ENCODE peak calls at places on chromosome 14, in six cellular contexts. I is neural crest cell, Y is cardiac fibroblast, J is AG04450, Q is PC-3, H is neural progenitor cell. S is an unnamed sample.
A peak's percentile ranks its signal among the peaks of the same experiment; 100 is the strongest.

GRCh38 chr14:63773504-63773903 is 45.6 kb upstream of the SGPP1 start:
- DNase-seq in I (no peak), Y (no peak), J (no peak), Q (no peak), H (no peak), S (peak; percentile 63)

GRCh38 chr14:87049886-87050820 is 942.8 kb downstream of the GALC start:
- DNase-seq in I (peak; percentile 21), Y (peak; percentile 1), J (peak; percentile 3), Q (peak; percentile 60), H (peak; percentile 46), S (peak; percentile 81)

GRCh38 chr14:90815817-90816662 is at the start of gene TTC7B:
- DNase-seq in I (peak; percentile 42), Y (no peak), J (no peak), Q (peak; percentile 50), H (peak; percentile 86), S (peak; percentile 18)

GRCh38 chr14:104473244-104473565 is 106.4 kb upstream of the C14orf180 start:
- DNase-seq in I (no peak), Y (no peak), J (no peak), Q (no peak), H (peak; percentile 63), S (no peak)

GRCh38 chr14:70536830-70537229 is 2.0 kb upstream of the ADAM20 start:
- DNase-seq in I (no peak), Y (no peak), J (no peak), Q (no peak), H (no peak), S (no peak)

GRCh38 chr14:22509751-22510300 is 79.2 kb downstream of the DAD1 start:
- DNase-seq in I (no peak), Y (no peak), J (no peak), Q (no peak), H (peak; percentile 19), S (no peak)

GRCh38 chr14:88568196-88568595 is 5.4 kb downstream of the ZC3H14 start:
- DNase-seq in I (no peak), Y (no peak), J (no peak), Q (no peak), H (no peak), S (no peak)

GRCh38 chr14:104145826-104146642 is 7.6 kb downstream of the KIF26A start:
- DNase-seq in I (no peak), Y (no peak), J (no peak), Q (no peak), H (no peak), S (no peak)

GRCh38 chr14:29216774-29217232 is 450.2 kb downstream of the FOXG1 start:
- DNase-seq in I (no peak), Y (peak; percentile 10), J (no peak), Q (peak; percentile 85), H (no peak), S (no peak)

GRCh38 chr14:90299408-90299807 is 32.3 kb downstream of the NRDE2 start:
- DNase-seq in I (no peak), Y (no peak), J (no peak), Q (no peak), H (no peak), S (no peak)

GRCh38 chr14:105774001-105774400 is 247.6 kb downstream of the TMEM121 start:
- DNase-seq in I (no peak), Y (no peak), J (no peak), Q (peak; percentile 2), H (no peak), S (no peak)

GRCh38 chr14:60277605-60278190 is 28.7 kb downstream of the PPM1A start:
- DNase-seq in I (no peak), Y (no peak), J (no peak), Q (no peak), H (no peak), S (no peak)

GRCh38 chr14:101174980-101175606 is 271.6 kb upstream of the RTL1 start:
- DNase-seq in I (no peak), Y (no peak), J (no peak), Q (no peak), H (no peak), S (peak; percentile 47)

GRCh38 chr14:61780125-61780524 is 17.9 kb downstream of the SNAPC1 start:
- DNase-seq in I (no peak), Y (no peak), J (no peak), Q (no peak), H (no peak), S (no peak)

DNA sequence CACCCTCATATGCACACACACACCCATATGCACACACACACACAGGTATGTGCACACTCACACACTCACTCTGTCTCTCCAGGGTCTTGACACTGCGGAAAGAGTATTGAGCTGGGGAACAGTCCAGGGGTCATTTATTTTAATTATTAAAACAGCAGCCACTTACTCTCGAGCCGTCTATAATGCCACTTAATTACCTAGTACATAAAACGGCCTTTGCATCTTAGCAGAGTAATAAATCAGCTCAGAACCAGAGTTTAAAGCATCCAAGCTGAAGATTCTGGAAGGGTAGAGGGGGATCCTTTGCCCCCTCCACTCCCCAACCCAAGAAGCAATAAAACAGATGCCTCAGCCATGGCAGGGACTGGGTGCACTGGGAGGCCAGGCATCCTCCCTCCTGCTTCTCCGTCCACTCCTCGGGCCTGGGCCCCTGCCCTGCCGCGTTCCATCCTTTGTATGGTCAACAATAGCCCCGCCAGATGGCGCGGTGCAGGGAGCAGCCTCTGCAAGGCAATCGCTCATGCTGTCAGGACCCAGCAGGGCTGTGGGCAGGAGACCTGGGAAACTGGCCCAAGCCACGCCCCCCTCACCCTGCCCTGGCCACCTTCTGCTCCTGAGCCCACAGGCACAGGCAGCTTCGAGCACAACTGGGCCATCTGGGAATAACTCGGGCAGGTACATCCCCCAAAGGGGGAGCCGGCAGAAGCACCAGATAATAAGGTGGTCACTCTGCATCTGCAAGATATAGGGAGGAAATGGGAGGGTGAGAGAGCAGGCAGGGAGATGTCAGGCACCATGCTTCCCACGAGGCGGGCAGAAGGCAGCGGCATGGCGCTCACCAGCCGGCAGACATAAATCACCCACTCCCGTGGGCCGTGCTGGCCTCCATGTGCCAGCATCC is 40.9 kb downstream of the CCDC85C start:
- DNase-seq in I (peak; percentile 82), Y (peak; percentile 38), J (peak; percentile 39), Q (peak; percentile 87), H (peak; percentile 97), S (peak; percentile 85)
- TF ChIP-seq CTCF in I (peak; percentile 61), Y (peak; percentile 18), J (peak; percentile 61), Q (peak; percentile 77), H (peak; percentile 51), S (peak; percentile 30)

GRCh38 chr14:35213869-35214387 is 78.3 kb upstream of the PSMA6 start:
- DNase-seq in I (no peak), Y (peak; percentile 65), J (no peak), Q (peak; percentile 70), H (no peak), S (peak; percentile 71)

GRCh38 chr14:35213143-35213788 is 78.9 kb upstream of the PSMA6 start:
- DNase-seq in I (no peak), Y (no peak), J (no peak), Q (no peak), H (no peak), S (peak; percentile 4)

GRCh38 chr14:35212471-35213142 is 79.6 kb upstream of the PSMA6 start:
- DNase-seq in I (no peak), Y (no peak), J (no peak), Q (no peak), H (no peak), S (no peak)

GRCh38 chr14:35218963-35219362 is 73.2 kb upstream of the PSMA6 start:
- DNase-seq in I (no peak), Y (no peak), J (no peak), Q (no peak), H (no peak), S (no peak)

DNA sequence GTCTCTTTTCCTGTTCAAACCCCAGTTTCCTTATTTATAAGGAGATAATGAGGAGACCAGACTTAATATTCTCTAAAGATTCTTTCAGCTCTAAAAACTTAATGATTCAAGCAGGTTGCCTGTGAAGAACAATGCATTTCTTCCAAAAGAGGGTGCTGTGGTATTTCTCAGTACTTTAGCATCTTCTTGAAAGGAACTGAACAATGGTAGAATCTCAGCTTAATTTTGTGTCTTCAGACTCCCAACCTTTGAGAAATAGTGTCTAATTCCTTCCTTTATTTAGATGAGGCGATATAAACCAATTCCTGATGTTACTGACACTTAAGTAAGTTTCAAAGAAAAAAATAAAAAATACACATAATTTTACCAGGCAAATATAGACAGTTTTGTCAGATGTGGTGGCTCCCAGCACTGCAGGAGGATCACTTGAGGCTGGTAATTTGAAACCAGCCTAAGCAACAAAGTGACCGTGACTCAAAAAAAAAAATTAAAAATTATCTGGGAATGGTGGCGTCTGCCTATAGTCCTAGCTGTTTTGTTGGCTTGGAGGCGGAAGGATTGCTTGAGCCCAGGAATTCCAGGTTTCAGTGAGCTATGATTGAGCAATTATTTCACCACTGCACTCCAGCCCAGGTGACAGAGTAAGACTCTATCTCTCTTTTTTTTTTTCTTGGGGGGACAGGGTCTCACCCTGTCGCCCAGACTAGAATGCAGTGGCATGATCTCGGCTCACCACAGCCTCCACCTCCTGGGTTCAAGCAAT is 76.9 kb upstream of the PSMA6 start:
- DNase-seq in I (no peak), Y (peak; percentile 84), J (peak; percentile 34), Q (peak; percentile 63), H (peak; percentile 50), S (peak; percentile 61)
- TF ChIP-seq CTCF in I (peak; percentile 64), Y (peak; percentile 42), J (peak; percentile 72), Q (peak; percentile 73), H (peak; percentile 61), S (peak; percentile 24)

DNA sequence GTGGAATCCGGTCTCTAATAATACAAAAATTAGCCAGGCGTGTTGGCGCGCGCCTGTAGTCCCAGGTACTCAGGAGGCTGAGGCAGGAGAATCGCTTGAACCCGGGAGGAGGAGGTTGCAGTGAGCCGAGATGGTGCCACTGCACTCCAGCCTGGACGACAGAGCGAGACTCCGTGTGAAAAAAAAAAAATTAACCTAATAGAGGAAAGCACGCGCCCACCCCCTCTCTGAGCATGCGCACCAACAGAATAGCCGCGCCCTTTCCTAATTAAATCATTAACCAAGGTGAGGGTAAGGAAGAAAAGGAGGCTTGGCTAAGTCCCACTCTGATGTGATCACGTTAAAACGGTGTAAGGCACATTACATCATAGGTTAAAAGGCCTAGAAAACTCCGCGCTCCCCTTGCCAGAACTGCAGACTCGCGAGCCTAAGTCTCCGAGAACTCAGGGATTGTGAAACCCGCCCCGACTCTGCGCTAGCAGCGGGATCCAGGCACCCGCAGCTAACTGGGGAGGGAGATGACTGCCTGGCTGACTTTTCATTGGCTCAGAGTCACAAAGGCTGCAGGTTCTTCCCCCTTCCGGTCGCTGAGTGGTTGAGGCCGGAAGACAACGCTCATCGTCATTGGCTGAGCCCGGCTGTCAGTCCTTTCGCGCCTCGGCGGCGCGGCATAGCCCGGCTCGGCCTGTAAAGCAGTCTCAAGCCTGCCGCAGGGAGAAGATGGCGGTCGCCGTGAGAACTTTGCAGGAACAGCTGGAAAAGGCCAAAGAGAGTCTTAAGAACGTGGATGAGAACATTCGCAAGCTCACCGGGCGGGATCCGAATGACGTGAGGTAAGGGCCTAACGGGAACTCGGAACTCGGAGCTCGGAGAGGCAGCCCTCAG is at the start of gene PNN:
- DNase-seq in I (peak; percentile 88), Y (peak; percentile 100), J (peak; percentile 99), Q (peak; percentile 99), H (peak; percentile 99), S (peak; percentile 99)
- TF ChIP-seq CTCF in I (no peak), Y (no peak), J (no peak), Q (no peak), H (no peak), S (no peak)

DNA sequence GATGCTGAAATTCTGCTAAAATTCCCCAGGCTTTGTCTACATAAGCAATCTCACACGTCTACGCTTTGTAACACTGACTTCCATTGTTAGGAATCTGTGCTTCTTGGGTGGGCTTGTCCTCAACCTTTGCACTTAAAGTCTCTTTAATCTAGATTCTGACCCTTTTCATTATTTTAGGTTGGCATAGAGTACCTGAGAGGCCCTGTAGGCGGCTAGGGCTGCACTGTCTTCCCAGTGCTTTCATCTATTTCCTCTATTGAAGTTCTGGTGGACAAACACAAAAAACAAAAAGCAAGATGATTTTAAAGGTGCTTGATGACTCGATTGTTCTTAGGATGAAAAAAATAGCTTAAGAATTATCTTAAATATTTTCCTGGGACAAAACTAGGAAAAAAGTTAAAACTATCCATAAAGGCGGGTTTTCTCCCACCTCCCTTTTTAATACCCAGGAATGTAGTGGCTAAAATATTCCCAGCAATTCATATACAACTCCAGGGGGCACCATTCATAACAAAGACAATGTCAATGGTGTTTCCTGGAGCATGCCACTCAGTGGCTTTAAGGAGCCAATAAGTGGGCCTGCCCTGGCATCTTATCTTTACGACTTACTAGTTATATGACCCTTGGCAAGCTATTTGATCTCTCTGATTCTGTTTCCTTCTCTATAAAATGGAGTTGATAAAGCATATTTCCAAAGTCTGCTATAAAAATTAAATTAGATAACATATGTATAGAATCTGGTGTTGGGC is 197.5 kb downstream of the STXBP6 start:
- DNase-seq in I (no peak), Y (no peak), J (no peak), Q (no peak), H (peak; percentile 15), S (no peak)
- TF ChIP-seq CTCF in I (peak; percentile 15), Y (no peak), J (peak; percentile 5), Q (no peak), H (no peak), S (no peak)

S was measured in MCF 10A.